ENCODE peak calls at places on chromosomes 7 and 10, in eight cellular contexts. C is CD8-positive, alpha-beta T cell; M is AG04450; W is MM.1S; Q is mesendoderm; X is AG10803; R is astrocyte of the spinal cord; F is dorsolateral prefrontal cortex. N is an unnamed sample.
A peak's percentile ranks its signal among the peaks of the same experiment; 100 is the strongest.

GRCh38 chr7:139731802-139732470 is 45.9 kb downstream of the HIPK2 start:
- DNase-seq in C (no peak), M (no peak), W (no peak), Q (peak; percentile 38), X (peak; percentile 92), R (peak; percentile 91), F (peak; percentile 80), N (peak; percentile 92)

GRCh38 chr10:102627446-102628293 is 16.6 kb upstream of the TRIM8 start:
- DNase-seq in C (no peak), M (no peak), W (no peak), Q (peak; percentile 90), X (peak; percentile 74), R (peak; percentile 64), F (peak; percentile 45), N (peak; percentile 61)

GRCh38 chr10:29861811-29862505 is 197.4 kb downstream of the JCAD start:
- DNase-seq in C (no peak), M (no peak), W (no peak), Q (no peak), X (peak; percentile 93), R (peak; percentile 86), F (no peak), N (no peak)

GRCh38 chr7:151608031-151608551 is 88.4 kb upstream of the RHEB start:
- DNase-seq in C (no peak), M (no peak), W (no peak), Q (peak; percentile 22), X (no peak), R (no peak), F (no peak), N (no peak)

GRCh38 chr10:48274636-48275035 is at the start of gene FRMPD2:
- DNase-seq in C (no peak), M (no peak), W (no peak), Q (peak; percentile 95), X (no peak), R (no peak), F (no peak), N (no peak)

GRCh38 chr10:57968328-57969016 is 299.2 kb downstream of the IPMK start:
- DNase-seq in C (no peak), M (no peak), W (no peak), Q (no peak), X (no peak), R (no peak), F (no peak), N (no peak)

GRCh38 chr10:117545141-117546019 is 2.8 kb downstream of the EMX2 start:
- DNase-seq in C (no peak), M (no peak), W (no peak), Q (peak; percentile 69), X (no peak), R (no peak), F (no peak), N (no peak)

GRCh38 chr7:73831656-73832579 is 1.1 kb downstream of the CLDN4 start:
- DNase-seq in C (no peak), M (no peak), W (no peak), Q (peak; percentile 93), X (no peak), R (no peak), F (no peak), N (no peak)

GRCh38 chr10:102970497-102970896 is 52.4 kb downstream of the CNNM2 start:
- DNase-seq in C (no peak), M (no peak), W (no peak), Q (no peak), X (peak; percentile 32), R (no peak), F (no peak), N (no peak)

GRCh38 chr10:121597504-121598241 is 571 bp downstream of the FGFR2 start:
- DNase-seq in C (no peak), M (no peak), W (no peak), Q (peak; percentile 44), X (no peak), R (no peak), F (no peak), N (no peak)

GRCh38 chr7:108094933-108095710 is 35.0 kb downstream of the LAMB4 start:
- DNase-seq in C (no peak), M (no peak), W (peak; percentile 46), Q (no peak), X (peak; percentile 89), R (peak; percentile 91), F (peak; percentile 61), N (peak; percentile 89)

GRCh38 chr10:71966046-71967004 is 2.1 kb downstream of the CHST3 start:
- DNase-seq in C (no peak), M (no peak), W (no peak), Q (peak; percentile 17), X (peak; percentile 67), R (no peak), F (no peak), N (no peak)

GRCh38 chr10:43074409-43074808 is 2.5 kb upstream of the RET start:
- DNase-seq in C (no peak), M (no peak), W (no peak), Q (no peak), X (no peak), R (no peak), F (no peak), N (no peak)

GRCh38 chr7:35787925-35788324 is 12.9 kb upstream of the SEPTIN7 start:
- DNase-seq in C (no peak), M (no peak), W (no peak), Q (peak; percentile 90), X (no peak), R (no peak), F (no peak), N (no peak)

GRCh38 chr7:35793225-35793579 is 7.7 kb upstream of the SEPTIN7 start:
- DNase-seq in C (no peak), M (no peak), W (no peak), Q (peak; percentile 80), X (no peak), R (no peak), F (no peak), N (peak; percentile 27)

GRCh38 chr7:35797311-35797710 is 3.5 kb upstream of the SEPTIN7 start:
- DNase-seq in C (no peak), M (no peak), W (no peak), Q (no peak), X (no peak), R (no peak), F (no peak), N (no peak)

DNA sequence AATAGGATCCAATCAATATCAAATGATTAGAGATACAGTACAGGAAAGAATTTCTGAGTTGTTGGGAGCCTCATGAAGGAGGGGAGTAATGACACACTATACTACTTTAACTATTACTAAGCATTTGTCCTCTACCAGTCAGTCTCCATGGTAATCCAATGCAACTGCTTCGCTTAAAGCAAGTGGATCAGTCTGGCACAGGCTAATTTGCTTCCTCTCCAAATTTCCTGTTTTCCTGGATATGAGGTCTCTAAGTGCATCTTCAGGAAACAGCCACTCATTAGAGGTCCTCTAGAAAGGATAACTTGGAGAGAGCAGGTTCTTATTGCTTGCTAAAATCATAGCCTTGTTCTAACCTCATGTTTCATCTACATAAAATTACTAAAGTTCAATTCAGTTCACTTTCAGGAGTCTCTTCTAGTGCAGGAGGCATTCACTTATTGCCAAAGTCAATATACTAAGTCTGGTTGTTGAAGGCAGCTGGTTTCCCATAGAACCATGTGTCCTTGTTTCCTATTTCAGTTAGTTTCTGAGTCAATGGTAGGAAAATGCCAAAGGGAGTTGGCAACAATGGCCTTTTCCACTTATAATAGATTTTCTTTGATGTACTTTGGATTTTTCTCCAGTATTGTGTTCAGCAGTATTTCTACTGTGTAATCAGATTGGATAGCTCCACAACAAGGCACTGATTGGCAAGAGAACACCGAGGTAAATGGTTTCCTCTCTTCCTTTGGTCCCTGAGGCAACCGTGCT is 8.2 kb upstream of the SEPTIN7 start:
- DNase-seq in C (no peak), M (no peak), W (no peak), Q (no peak), X (no peak), R (peak; percentile 40), F (no peak), N (no peak)
- H3K4me3 ChIP-seq in C (no peak overlapping the region), M (no peak overlapping the region), W (no peak overlapping the region), Q (no peak overlapping the region), X (no peak overlapping the region), R (no peak overlapping the region), F (no peak overlapping the region), N (no peak overlapping the region)

GRCh38 chr10:3911241-3911640 is 126.2 kb upstream of the KLF6 start:
- DNase-seq in C (no peak), M (no peak), W (no peak), Q (no peak), X (no peak), R (no peak), F (no peak), N (no peak)
- H3K4me3 ChIP-seq in C (no peak overlapping the region), M (no peak overlapping the region), W (no peak overlapping the region), Q (no peak overlapping the region), X (no peak overlapping the region), R (no peak overlapping the region), F (no peak overlapping the region), N (no peak overlapping the region)

GRCh38 chr10:127905623-127906261 is 1.2 kb upstream of the PTPRE start:
- DNase-seq in C (no peak), M (no peak), W (no peak), Q (no peak), X (no peak), R (no peak), F (no peak), N (no peak)

GRCh38 chr10:127906548-127907377 is at the start of gene PTPRE:
- DNase-seq in C (peak; percentile 46), M (no peak), W (peak; percentile 71), Q (peak; percentile 60), X (peak; percentile 53), R (peak; percentile 40), F (peak; percentile 78), N (no peak)

GRCh38 chr10:127908958-127909267 is 2.0 kb downstream of the PTPRE start:
- DNase-seq in C (no peak), M (no peak), W (no peak), Q (no peak), X (no peak), R (no peak), F (no peak), N (no peak)

GRCh38 chr10:127908106-127908957 is 1.4 kb downstream of the PTPRE start:
- DNase-seq in C (no peak), M (no peak), W (no peak), Q (no peak), X (peak; percentile 66), R (peak; percentile 65), F (no peak), N (peak; percentile 96)

DNA sequence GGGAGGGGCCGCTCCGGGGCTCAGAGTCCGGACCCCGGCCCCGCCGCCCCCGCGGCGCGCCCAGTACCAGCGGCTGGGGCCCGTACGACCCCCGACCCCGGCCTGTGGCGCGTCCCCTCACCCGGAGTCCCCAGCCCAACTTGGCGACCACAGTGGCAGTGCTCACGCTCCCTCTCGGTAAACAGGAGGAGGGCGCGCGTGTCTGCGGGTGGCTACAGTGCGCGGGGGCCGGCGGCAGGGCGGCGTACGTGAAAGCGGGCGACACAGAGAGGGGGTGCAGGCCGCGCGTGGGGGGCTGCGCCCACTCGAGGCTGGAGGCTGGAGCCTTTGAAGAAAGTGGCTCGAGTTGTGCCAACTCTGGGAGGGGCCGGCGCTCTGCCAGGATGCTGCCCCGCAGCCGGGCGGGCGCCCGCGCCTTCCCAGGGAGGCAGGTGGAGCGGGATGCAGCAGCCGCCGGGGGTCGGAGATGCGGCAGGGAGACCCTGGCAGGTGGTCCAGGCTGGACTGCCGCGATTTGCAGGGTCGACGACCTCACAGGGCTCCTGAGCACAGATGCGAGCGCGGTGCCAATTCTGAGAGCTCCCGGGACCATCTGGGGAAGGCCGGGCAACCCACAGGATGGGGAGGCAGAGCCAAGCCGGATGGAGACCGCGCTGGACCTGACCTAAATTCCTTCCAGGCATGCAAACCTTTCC is 655 bp downstream of the PTPRE start:
- DNase-seq in C (no peak), M (no peak), W (no peak), Q (no peak), X (peak; percentile 82), R (peak; percentile 33), F (peak; percentile 74), N (no peak)
- H3K4me3 ChIP-seq in C (peak overlapping the region; percentile 41), M (no peak overlapping the region), W (peak overlapping the region; percentile 46), Q (no peak overlapping the region), X (peak overlapping the region; percentile 43), R (peak overlapping the region; percentile 29), F (peak overlapping the region; percentile 96), N (peak overlapping the region; percentile 75)

GRCh38 chr10:3236644-3237043 is 64.1 kb upstream of the PITRM1 start:
- DNase-seq in C (no peak), M (no peak), W (no peak), Q (no peak), X (no peak), R (no peak), F (no peak), N (no peak)
- H3K4me3 ChIP-seq in C (no peak overlapping the region), M (no peak overlapping the region), W (no peak overlapping the region), Q (no peak overlapping the region), X (no peak overlapping the region), R (no peak overlapping the region), F (no peak overlapping the region), N (no peak overlapping the region)

N was measured in brain microvascular endothelial cell.